ENCODE peak calls at places on chromosome X, in four cellular contexts. D is left ventricle myocardium inferior, Y is Peyer's patch, T is fibroblast of mammary gland. F is an unnamed sample.
A peak's percentile ranks its signal among the peaks of the same experiment; 100 is the strongest.

GRCh38 chrX:150566734-150567182 is 1.7 kb upstream of the MTM1 start:
- DNase-seq in T (no peak), D (no peak), Y (no peak), F (no peak)

GRCh38 chrX:2228466-2228865 is 272.3 kb downstream of the DHRSX start:
- DNase-seq in T (no peak), Y (no peak), D (no peak), F (no peak)

GRCh38 chrX:70038515-70038914 is 11.2 kb downstream of the AWAT2 start:
- DNase-seq in Y (no peak), T (no peak), D (no peak), F (no peak)

GRCh38 chrX:125132274-125132673 is 187.4 kb upstream of the TEX13C start:
- DNase-seq in Y (no peak), T (peak; percentile 2), D (no peak), F (no peak)

GRCh38 chrX:150361070-150361776 is 1.9 kb upstream of the MAMLD1 start:
- DNase-seq in D (no peak), Y (no peak), T (no peak), F (no peak)

GRCh38 chrX:129961180-129962083 is 21.0 kb upstream of the BCORL1 start:
- DNase-seq in D (peak; percentile 44), T (no peak), Y (peak; percentile 82), F (peak; percentile 51)

GRCh38 chrX:42691196-42691595 is 86.8 kb downstream of the PPP1R2C start:
- DNase-seq in Y (no peak), T (no peak), D (no peak), F (no peak)

GRCh38 chrX:68440940-68441339 is 7.6 kb upstream of the OPHN1 start:
- DNase-seq in D (peak; percentile 56), Y (no peak), T (peak; percentile 70), F (peak; percentile 31)

GRCh38 chrX:5425119-5425518 is 803.5 kb downstream of the NLGN4X start:
- DNase-seq in D (no peak), Y (no peak), T (no peak), F (no peak)

GRCh38 chrX:74835566-74835965 is 89.7 kb downstream of the NEXMIF start:
- DNase-seq in Y (no peak), D (no peak), T (no peak), F (no peak)

GRCh38 chrX:132474522-132474921 is 14.3 kb downstream of the MBNL3 start:
- DNase-seq in D (no peak), Y (no peak), T (peak; percentile 10), F (no peak)

GRCh38 chrX:9677098-9677739 is 88.4 kb downstream of the GPR143 start:
- DNase-seq in D (no peak), Y (no peak), T (peak; percentile 71), F (no peak)

GRCh38 chrX:65406532-65406931 is 128.1 kb downstream of the LAS1L start:
- DNase-seq in D (no peak), Y (no peak), T (no peak), F (no peak)

GRCh38 chrX:13420545-13421183 is 100.8 kb upstream of the ATXN3L start:
- DNase-seq in Y (peak; percentile 34), T (no peak), D (no peak), F (no peak)

GRCh38 chrX:13699183-13699826 is 10.4 kb downstream of the RAB9A start:
- DNase-seq in T (peak; percentile 46), D (no peak), Y (no peak), F (no peak)

GRCh38 chrX:1052021-1052420 is 160.4 kb downstream of the CRLF2 start:
- DNase-seq in T (no peak), D (no peak), Y (no peak), F (no peak)
- H3K4me3 ChIP-seq in T (no peak overlapping the region), D (no peak overlapping the region), Y (no peak overlapping the region), F (no peak overlapping the region)

GRCh38 chrX:153597351-153597750 is 1.6 kb downstream of the CCNQ start:
- DNase-seq in D (no peak), T (peak; percentile 17), Y (no peak), F (no peak)
- H3K4me3 ChIP-seq in D (peak overlapping the region; percentile 82), T (no peak overlapping the region), Y (peak overlapping the region; percentile 61), F (no peak overlapping the region)

GRCh38 chrX:111867236-111867635 is 8.7 kb upstream of the TRPC5OS start:
- DNase-seq in T (no peak), Y (no peak), D (no peak), F (no peak)

GRCh38 chrX:111868726-111869638 is 7.0 kb upstream of the TRPC5OS start:
- DNase-seq in Y (no peak), T (no peak), D (no peak), F (no peak)

GRCh38 chrX:111874241-111874640 is 1.7 kb upstream of the TRPC5OS start:
- DNase-seq in Y (no peak), T (no peak), D (no peak), F (no peak)

GRCh38 chrX:111869639-111870034 is 6.3 kb upstream of the TRPC5OS start:
- DNase-seq in D (no peak), Y (no peak), T (peak; percentile 43), F (peak; percentile 24)
- H3K4me3 ChIP-seq in D (no peak overlapping the region), Y (no peak overlapping the region), T (no peak overlapping the region), F (no peak overlapping the region)

GRCh38 chrX:17860179-17860780 is 818 bp downstream of the RAI2 start:
- DNase-seq in D (peak; percentile 18), Y (no peak), T (no peak), F (no peak)

GRCh38 chrX:17861496-17862011 is 456 bp upstream of the RAI2 start:
- DNase-seq in D (no peak), Y (no peak), T (no peak), F (no peak)

GRCh38 chrX:17854521-17854920 is 6.6 kb downstream of the RAI2 start:
- DNase-seq in Y (no peak), T (no peak), D (no peak), F (no peak)

GRCh38 chrX:17860811-17861495 is at the start of gene RAI2:
- DNase-seq in T (no peak), Y (peak; percentile 17), D (peak; percentile 35), F (peak; percentile 38)

DNA sequence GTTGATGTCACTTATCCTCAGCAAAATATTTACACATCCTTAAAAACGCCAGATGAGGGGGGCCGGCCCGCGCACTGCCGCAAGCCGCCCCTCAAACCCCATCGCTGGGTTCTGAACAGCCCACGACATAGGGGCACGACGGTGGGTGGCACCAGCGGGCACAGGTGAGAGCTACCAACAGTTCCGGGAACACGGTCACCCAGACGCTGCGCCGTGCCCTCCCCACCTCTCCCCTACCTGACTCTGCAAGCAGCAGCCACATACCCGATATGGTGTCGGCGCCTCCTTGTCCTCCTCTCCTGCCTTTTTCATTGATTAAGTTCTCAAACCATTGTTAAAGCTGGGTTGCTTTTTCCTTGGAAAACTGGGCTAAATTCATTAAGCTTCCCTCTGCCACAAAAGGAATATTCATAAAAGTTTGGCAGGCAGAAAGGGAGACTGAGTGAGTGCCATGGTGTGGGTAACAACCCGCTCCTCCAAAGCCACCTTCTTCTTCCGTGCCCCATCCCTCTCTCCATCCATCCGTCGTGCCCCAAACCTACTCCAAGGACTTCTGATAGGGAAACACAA is 1.4 kb downstream of the RAI2 start:
- DNase-seq in D (no peak), Y (no peak), T (no peak), F (no peak)
- H3K4me3 ChIP-seq in D (peak overlapping the region; percentile 77), Y (peak overlapping the region; percentile 30), T (no peak overlapping the region), F (no peak overlapping the region)

GRCh38 chrX:131288188-131288587 is 918 bp downstream of the IGSF1 start:
- DNase-seq in D (no peak), T (no peak), Y (no peak), F (no peak)

GRCh38 chrX:131287556-131288179 is 1.4 kb downstream of the IGSF1 start:
- DNase-seq in Y (no peak), D (no peak), T (no peak), F (no peak)

GRCh38 chrX:131289527-131289926 is 421 bp upstream of the IGSF1 start:
- DNase-seq in Y (no peak), T (no peak), D (no peak), F (no peak)

GRCh38 chrX:131288738-131289511 is at the start of gene IGSF1:
- DNase-seq in T (peak; percentile 10), Y (no peak), D (peak; percentile 30), F (peak; percentile 31)
- H3K4me3 ChIP-seq in T (no peak within 1 kb of the TSS), Y (no peak within 1 kb of the TSS), D (peak within 1 kb of the TSS; percentile 50), F (peak within 1 kb of the TSS; percentile 44)

GRCh38 chrX:40010550-40011364 is 87.0 kb downstream of the BCOR start:
- DNase-seq in Y (no peak), T (no peak), D (no peak), F (peak; percentile 54)

GRCh38 chrX:40008841-40009461 is 88.8 kb downstream of the BCOR start:
- DNase-seq in Y (no peak), T (no peak), D (peak; percentile 64), F (peak; percentile 82)

GRCh38 chrX:40007746-40008705 is 89.7 kb downstream of the BCOR start:
- DNase-seq in T (no peak), Y (no peak), D (no peak), F (no peak)

GRCh38 chrX:40009890-40010289 is 87.9 kb downstream of the BCOR start:
- DNase-seq in Y (no peak), T (no peak), D (no peak), F (no peak)

DNA sequence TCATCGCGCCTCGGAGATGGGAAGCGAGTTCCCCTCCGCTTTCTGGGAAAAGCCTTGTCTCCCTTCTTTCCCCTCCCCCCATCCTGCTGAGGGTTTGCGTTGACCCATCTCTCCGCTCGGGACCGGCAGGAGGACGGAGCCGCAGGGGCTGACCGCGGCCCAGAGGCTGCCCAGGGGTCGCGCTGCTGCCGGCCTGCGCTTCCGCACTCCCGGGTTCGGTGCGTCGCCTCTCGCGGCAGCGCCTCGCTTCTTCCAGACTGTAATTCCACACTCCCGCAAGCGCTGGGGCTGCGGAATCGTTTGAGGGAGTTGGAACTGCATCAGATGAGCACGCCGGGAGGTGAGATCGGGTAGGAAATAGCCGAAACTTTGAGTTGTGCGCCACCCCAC is 88.3 kb downstream of the BCOR start:
- DNase-seq in D (peak; percentile 15), T (no peak), Y (no peak), F (peak; percentile 60)
- H3K4me3 ChIP-seq in D (peak overlapping the region; percentile 56), T (no peak overlapping the region), Y (peak overlapping the region; percentile 18), F (peak overlapping the region; percentile 47)

GRCh38 chrX:154040307-154040756 is 20.6 kb upstream of the IRAK1 start:
- DNase-seq in Y (no peak), D (no peak), T (peak; percentile 87), F (no peak)
- H3K4me3 ChIP-seq in Y (no peak overlapping the region), D (no peak overlapping the region), T (no peak overlapping the region), F (no peak overlapping the region)

DNA sequence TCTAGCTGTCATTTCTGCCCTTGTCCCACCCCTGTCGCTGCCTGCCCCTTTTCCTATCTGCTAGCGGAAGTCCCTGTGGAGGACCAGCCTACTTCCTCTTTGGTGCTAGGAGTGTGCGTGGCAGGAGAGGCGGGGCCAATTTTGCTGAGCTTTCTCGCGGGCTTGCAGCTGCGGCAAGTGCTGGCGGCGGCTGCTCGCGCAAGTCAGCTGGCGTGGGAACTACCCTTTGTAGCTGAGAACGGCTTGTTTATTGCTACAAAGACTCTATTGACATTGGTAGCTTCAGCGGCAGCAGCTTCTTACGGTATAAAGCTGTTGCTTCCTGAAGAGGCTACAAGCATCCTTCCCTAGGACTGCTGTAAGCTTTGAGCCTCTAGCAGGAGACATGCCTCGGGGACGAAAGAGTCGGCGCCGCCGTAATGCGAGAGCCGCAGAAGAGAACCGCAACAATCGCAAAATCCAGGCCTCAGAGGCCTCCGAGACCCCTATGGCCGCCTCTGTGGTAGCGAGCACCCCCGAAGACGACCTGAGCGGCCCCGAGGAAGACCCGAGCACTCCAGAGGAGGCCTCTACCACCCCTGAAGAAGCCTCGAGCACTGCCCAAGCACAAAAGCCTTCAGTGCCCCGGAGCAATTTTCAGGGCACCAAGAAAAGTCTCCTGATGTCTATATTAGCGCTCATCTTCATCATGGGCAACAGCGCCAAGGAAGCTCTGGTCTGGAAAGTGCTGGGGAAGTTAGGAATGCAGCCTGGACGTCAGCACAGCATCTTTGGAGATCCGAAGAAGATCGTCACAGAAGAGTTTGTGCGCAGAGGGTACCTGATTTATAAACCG is at the start of gene MAGEH1:
- DNase-seq in T (peak; percentile 74), D (peak; percentile 84), Y (peak; percentile 81), F (peak; percentile 80)
- H3K4me3 ChIP-seq in T (peak within 1 kb of the TSS; percentile 70), D (peak within 1 kb of the TSS; percentile 79), Y (peak within 1 kb of the TSS; percentile 54), F (peak within 1 kb of the TSS; percentile 83)

GRCh38 chrX:136192135-136192534 is 44.8 kb downstream of the FHL1 start:
- DNase-seq in D (no peak), Y (no peak), T (no peak), F (no peak)
- H3K4me3 ChIP-seq in D (no peak overlapping the region), Y (no peak overlapping the region), T (no peak overlapping the region), F (no peak overlapping the region)

F was measured in BE2C.